ENCODE peak calls at places on chromosome 21, in five cellular contexts. A is foreskin fibroblast, S is GM23248, O is BJ, Z is left ventricle myocardium inferior. P is an unnamed sample.

GRCh38 chr21:29092102-29092959 is 18.9 kb upstream of the CCT8 start:
- DNase-seq in S (peak; percentile 76), Z (no peak), A (peak; percentile 53), O (no peak), P (no peak)

GRCh38 chr21:27813750-27814149 is 846.9 kb upstream of the ADAMTS5 start:
- DNase-seq in Z (peak; percentile 14), A (no peak), O (no peak), S (no peak), P (no peak)

GRCh38 chr21:27480841-27481261 is 514.0 kb upstream of the ADAMTS5 start:
- DNase-seq in S (peak; percentile 68), A (peak; percentile 61), O (no peak), Z (no peak), P (no peak)

GRCh38 chr21:21682172-21682571 is 684.0 kb downstream of the NCAM2 start:
- DNase-seq in S (peak; percentile 67), A (peak; percentile 7), Z (no peak), O (peak; percentile 31), P (peak; percentile 3)

GRCh38 chr21:17725339-17725738 is 93.8 kb downstream of the C21orf91 start:
- DNase-seq in A (no peak), S (no peak), Z (no peak), O (no peak), P (no peak)

GRCh38 chr21:25862112-25862511 is 127.3 kb downstream of the GABPA start:
- DNase-seq in O (no peak), A (no peak), Z (no peak), S (no peak), P (no peak)

GRCh38 chr21:34967509-34968289 is 81.4 kb downstream of the RUNX1 start:
- DNase-seq in S (peak; percentile 42), Z (no peak), A (peak; percentile 31), O (no peak), P (no peak)

GRCh38 chr21:17492415-17493168 is 20.3 kb upstream of the CXADR start:
- DNase-seq in S (peak; percentile 58), Z (no peak), A (no peak), O (no peak), P (no peak)

GRCh38 chr21:21216013-21216412 is 217.8 kb downstream of the NCAM2 start:
- DNase-seq in Z (no peak), S (no peak), A (no peak), O (no peak), P (no peak)

GRCh38 chr21:39515684-39516083 is 63.9 kb downstream of the SH3BGR start:
- DNase-seq in Z (no peak), S (no peak), A (no peak), O (no peak), P (no peak)

GRCh38 chr21:32483293-32483595 is 70.7 kb downstream of the EVA1C start:
- DNase-seq in S (no peak), O (no peak), A (no peak), Z (no peak), P (no peak)
- H3K4me3 ChIP-seq in S (no peak overlapping the region), O (no peak overlapping the region), A (no peak overlapping the region), Z (no peak overlapping the region), P (no peak overlapping the region)

GRCh38 chr21:14926186-14926585 is 138.6 kb downstream of the NRIP1 start:
- DNase-seq in A (no peak), S (no peak), O (no peak), Z (no peak), P (no peak)
- H3K4me3 ChIP-seq in A (no peak overlapping the region), S (no peak overlapping the region), O (no peak overlapping the region), Z (no peak overlapping the region), P (no peak overlapping the region)

DNA sequence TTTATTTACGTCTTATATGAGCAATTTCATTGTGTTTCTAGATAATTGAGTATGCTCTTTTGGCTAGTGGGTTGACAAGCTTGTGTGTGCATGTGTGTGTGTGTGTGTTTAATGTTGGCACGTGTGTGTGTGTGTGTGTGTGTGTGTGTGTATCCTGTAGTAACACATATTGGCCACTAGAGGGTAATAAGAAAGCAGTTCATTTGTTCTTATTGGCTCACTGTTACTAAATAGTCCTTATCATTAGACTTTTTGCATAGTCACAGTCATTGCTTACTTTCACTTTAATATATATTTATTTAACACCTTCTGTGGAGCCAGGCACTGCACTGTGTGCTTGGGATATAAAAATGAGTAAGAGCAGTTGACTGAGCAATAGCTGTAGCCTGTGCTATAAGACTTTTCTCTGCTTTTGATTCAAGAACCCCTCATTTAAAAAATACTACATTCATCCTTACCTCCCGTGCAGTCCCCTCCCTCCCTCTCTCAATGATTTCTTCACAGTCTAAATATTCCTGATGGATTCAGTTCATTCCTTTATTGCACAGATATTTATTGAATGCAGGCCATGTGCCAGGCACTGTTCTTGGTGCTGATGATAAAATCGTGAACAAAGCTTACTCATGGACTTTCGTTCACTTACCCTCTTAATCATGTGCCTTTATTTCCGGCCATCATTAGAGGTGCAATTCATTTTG is 96.7 kb downstream of the DYRK1A start:
- DNase-seq in Z (no peak), S (peak; percentile 79), O (no peak), A (peak; percentile 23), P (no peak)
- H3K4me3 ChIP-seq in Z (peak overlapping the region; percentile 43), S (peak overlapping the region; percentile 60), O (peak overlapping the region; percentile 2), A (peak overlapping the region; percentile 21), P (no peak overlapping the region)

DNA sequence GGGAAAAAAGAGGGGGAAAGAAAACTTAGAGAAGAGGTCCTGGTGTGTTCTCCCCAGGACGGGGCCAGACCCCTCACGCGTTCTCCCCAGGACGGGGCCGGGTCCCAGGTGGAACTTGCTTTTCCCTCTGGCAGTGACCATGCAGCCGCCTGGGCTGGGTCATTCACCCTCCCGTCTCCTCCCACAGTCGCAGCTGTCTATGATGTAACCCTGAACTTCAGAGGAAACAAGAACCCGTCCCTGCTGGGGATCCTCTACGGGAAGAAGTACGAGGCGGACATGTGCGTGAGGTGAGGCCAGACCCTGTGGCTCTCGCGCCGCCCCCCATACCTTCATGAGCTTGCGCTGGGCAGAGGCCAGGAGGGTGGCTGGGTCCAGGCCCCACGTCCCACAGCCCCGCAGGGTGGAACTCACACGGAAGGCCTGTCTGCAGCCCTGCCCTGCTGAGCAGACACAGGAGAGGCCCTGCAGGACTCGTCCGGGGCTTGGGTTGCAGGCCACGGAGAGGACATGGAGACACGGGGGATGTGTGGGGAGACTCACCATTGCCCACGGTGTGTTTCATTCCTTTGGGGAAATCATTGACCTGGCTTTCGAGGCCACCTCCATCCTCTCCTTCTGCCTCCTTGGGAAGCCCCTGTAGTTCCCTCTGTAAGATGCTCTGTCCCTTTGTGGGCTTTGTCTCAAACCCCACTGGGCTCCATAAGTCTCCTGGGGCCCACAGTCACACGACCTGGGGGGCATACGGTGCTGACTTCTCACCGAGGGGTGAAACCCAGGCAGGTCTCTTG is 40.7 kb upstream of the TRAPPC10 start:
- DNase-seq in O (no peak), A (no peak), S (no peak), Z (peak; percentile 44), P (no peak)
- H3K4me3 ChIP-seq in O (no peak overlapping the region), A (no peak overlapping the region), S (no peak overlapping the region), Z (no peak overlapping the region), P (no peak overlapping the region)

GRCh38 chr21:45983981-45984551 is 2.5 kb downstream of the COL6A1 start:
- DNase-seq in S (peak; percentile 83), O (no peak), A (no peak), Z (peak; percentile 68), P (no peak)

GRCh38 chr21:45985471-45986315 is 4.1 kb downstream of the COL6A1 start:
- DNase-seq in O (no peak), A (no peak), S (peak; percentile 9), Z (peak; percentile 17), P (no peak)

GRCh38 chr21:45986316-45987051 is 4.9 kb downstream of the COL6A1 start:
- DNase-seq in S (no peak), O (no peak), A (no peak), Z (peak; percentile 14), P (no peak)

GRCh38 chr21:45982758-45983731 is 1.5 kb downstream of the COL6A1 start:
- DNase-seq in O (no peak), Z (peak; percentile 19), A (no peak), S (peak; percentile 53), P (no peak)

GRCh38 chr21:45984584-45985095 is 3.1 kb downstream of the COL6A1 start:
- DNase-seq in O (no peak), S (no peak), A (no peak), Z (no peak), P (no peak)
- H3K4me3 ChIP-seq in O (peak overlapping the region; percentile 98), S (peak overlapping the region; percentile 90), A (peak overlapping the region; percentile 72), Z (peak overlapping the region; percentile 99), P (peak overlapping the region; percentile 79)

DNA sequence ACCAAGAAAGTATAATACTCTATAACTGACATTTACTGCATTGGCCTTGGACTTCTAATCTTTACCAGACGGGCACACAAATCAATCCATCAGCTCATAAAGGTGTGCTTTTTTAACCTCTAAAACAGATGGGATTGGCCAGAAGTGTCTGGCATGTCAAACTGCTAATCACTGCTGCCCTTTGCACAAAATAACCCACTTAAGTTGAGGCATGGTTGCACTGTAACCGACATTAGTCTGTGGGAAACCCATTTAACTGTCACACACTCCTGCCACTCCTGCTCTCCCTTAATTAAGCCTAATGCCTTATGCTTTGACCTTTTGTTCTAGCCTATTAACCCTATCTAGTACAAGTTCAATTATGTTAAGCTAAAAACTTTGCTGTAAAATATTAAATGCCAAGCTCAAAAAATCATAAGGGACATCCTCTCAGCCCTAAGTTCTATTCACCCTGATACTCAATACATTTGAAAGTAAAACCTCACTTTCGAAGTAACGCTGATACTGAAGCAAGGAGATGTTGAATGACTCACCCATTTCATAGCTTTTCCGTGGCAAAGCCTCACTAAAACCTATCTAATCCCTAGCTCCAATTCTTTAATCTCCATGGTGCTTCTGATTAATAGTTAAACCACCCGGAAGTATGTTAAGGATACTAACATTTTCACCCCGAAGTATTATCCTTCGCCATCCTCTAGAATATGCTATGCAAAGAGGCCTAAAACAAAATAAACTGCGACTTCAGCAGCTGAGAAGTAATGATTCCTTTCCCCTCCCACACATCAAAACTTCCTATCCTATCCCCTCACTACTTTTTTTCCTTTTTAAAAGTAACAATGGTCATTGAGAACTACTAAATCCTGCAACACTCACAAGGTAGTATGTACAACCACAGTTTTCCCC is 12.9 kb downstream of the NRIP1 start:
- DNase-seq in A (no peak), Z (no peak), O (no peak), S (no peak), P (no peak)
- H3K4me3 ChIP-seq in A (no peak overlapping the region), Z (no peak overlapping the region), O (no peak overlapping the region), S (no peak overlapping the region), P (no peak overlapping the region)

GRCh38 chr21:41769521-41769920 is 2.7 kb upstream of the RIPK4 start:
- DNase-seq in A (no peak), Z (no peak), S (no peak), O (no peak), P (no peak)

GRCh38 chr21:41769933-41770332 is 3.1 kb upstream of the RIPK4 start:
- DNase-seq in Z (no peak), O (no peak), S (no peak), A (no peak), P (no peak)

GRCh38 chr21:41767606-41768370 is 936 bp upstream of the RIPK4 start:
- DNase-seq in S (peak; percentile 69), Z (no peak), O (no peak), A (peak; percentile 9), P (no peak)

GRCh38 chr21:41768371-41769042 is 1.7 kb upstream of the RIPK4 start:
- DNase-seq in S (peak; percentile 88), Z (no peak), A (peak; percentile 81), O (peak; percentile 78), P (peak; percentile 43)

DNA sequence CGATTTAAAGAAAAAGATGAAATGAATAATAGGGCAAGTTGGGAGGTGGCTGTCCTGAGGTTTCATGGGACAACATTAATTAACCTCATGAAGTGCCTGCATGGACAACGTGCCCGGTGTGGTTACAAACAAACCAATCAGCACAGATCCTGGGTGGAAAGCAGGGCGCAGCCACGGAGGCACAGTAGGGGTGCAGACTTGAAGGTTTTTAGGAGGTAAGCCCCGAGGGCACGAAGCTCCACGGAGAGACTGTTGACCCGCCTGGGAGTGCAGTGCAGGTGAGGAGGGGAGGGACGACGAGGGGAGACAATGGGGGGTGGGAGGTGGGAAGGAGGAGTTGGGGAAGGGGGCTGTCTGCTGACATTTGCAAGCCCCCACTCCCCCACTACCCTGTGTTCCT is 2.3 kb upstream of the RIPK4 start:
- DNase-seq in S (no peak), O (no peak), A (no peak), Z (no peak), P (no peak)
- H3K4me3 ChIP-seq in S (peak overlapping the region; percentile 64), O (peak overlapping the region; percentile 17), A (peak overlapping the region; percentile 48), Z (peak overlapping the region; percentile 46), P (peak overlapping the region; percentile 40)